ENCODE peak calls at places on chromosomes 13 and 19, in seven cellular contexts. R is H9, G is H1, U is trophoblast cell, Z is mesendoderm, M is IMR-90, K is mesenchymal stem cell. V is an unnamed sample.
A peak's percentile ranks its signal among the peaks of the same experiment; 100 is the strongest.

GRCh38 chr13:59458908-59459579 is 704.7 kb downstream of the DIAPH3 start:
- DNase-seq in R (peak; percentile 46), G (no peak), U (no peak), Z (peak; percentile 32), M (peak; percentile 85), K (peak; percentile 18), V (no peak)

GRCh38 chr19:56076413-56076998 is 44.6 kb downstream of the ZNF787 start:
- DNase-seq in R (no peak), G (no peak), U (peak; percentile 55), Z (peak; percentile 61), M (peak; percentile 50), K (peak; percentile 58), V (peak; percentile 39)

GRCh38 chr19:15425321-15425950 is 6.6 kb upstream of the AKAP8L start:
- DNase-seq in R (no peak), G (no peak), U (no peak), Z (no peak), M (no peak), K (no peak), V (no peak)

GRCh38 chr13:32237681-32238080 is 77.5 kb downstream of the ZAR1L start:
- DNase-seq in R (no peak), G (no peak), U (no peak), Z (no peak), M (no peak), K (no peak), V (no peak)

GRCh38 chr13:113964251-113964995 is 9.5 kb downstream of the C13orf46 start:
- DNase-seq in R (no peak), G (no peak), U (no peak), Z (no peak), M (no peak), K (no peak), V (no peak)

GRCh38 chr13:89688908-89689307 is 1658.6 kb upstream of the MIR17HG start:
- DNase-seq in R (no peak), G (no peak), U (no peak), Z (no peak), M (no peak), K (no peak), V (no peak)

GRCh38 chr13:71751074-71751473 is 115.9 kb downstream of the DACH1 start:
- DNase-seq in R (no peak), G (no peak), U (no peak), Z (no peak), M (no peak), K (peak; percentile 84), V (no peak)

GRCh38 chr19:8505680-8506401 is 3.4 kb upstream of the PRAM1 start:
- DNase-seq in R (peak; percentile 83), G (peak; percentile 49), U (peak; percentile 69), Z (peak; percentile 85), M (peak; percentile 49), K (peak; percentile 72), V (peak; percentile 83)

GRCh38 chr19:39599116-39599515 is 3.2 kb upstream of the LGALS13 start:
- DNase-seq in R (no peak), G (no peak), U (peak; percentile 14), Z (peak; percentile 54), M (peak; percentile 27), K (peak; percentile 18), V (peak; percentile 53)

GRCh38 chr19:1449467-1450442 is at the start of gene APC2:
- DNase-seq in R (peak; percentile 83), G (no peak), U (no peak), Z (peak; percentile 73), M (peak; percentile 44), K (peak; percentile 44), V (peak; percentile 82)

GRCh38 chr13:38348890-38349289 is 761 bp upstream of the UFM1 start:
- DNase-seq in R (no peak), G (no peak), U (peak; percentile 2), Z (peak; percentile 37), M (peak; percentile 40), K (peak; percentile 60), V (peak; percentile 11)

GRCh38 chr19:3118232-3119070 is 17.4 kb upstream of the GNA15 start:
- DNase-seq in R (no peak), G (no peak), U (no peak), Z (no peak), M (no peak), K (no peak), V (no peak)

GRCh38 chr13:72230131-72230530 is 363.1 kb upstream of the DACH1 start:
- DNase-seq in R (no peak), G (no peak), U (no peak), Z (no peak), M (no peak), K (no peak), V (no peak)

GRCh38 chr13:76715621-76716020 is 170.6 kb downstream of the KCTD12 start:
- DNase-seq in R (no peak), G (no peak), U (no peak), Z (no peak), M (no peak), K (no peak), V (no peak)

GRCh38 chr13:112133489-112134149 is 66.7 kb downstream of the SOX1 start:
- DNase-seq in R (no peak), G (no peak), U (no peak), Z (no peak), M (no peak), K (no peak), V (peak; percentile 11)

GRCh38 chr13:98856983-98857382 is 104.5 kb upstream of the SLC15A1 start:
- DNase-seq in R (no peak), G (no peak), U (no peak), Z (no peak), M (no peak), K (no peak), V (no peak)

GRCh38 chr19:23699521-23699860 is 12.5 kb upstream of the ZNF675 start:
- DNase-seq in R (no peak), G (no peak), U (peak; percentile 72), Z (peak; percentile 36), M (no peak), K (no peak), V (no peak)
- H3K9ac ChIP-seq in R (no peak overlapping the region), G (no peak overlapping the region), U (no peak overlapping the region), Z (no peak overlapping the region), M (no peak overlapping the region), K (no peak overlapping the region), V (no peak overlapping the region)

GRCh38 chr13:87952377-87952776 is 281.2 kb downstream of the SLITRK5 start:
- DNase-seq in R (no peak), G (no peak), U (no peak), Z (no peak), M (no peak), K (no peak), V (no peak)
- H3K23ac ChIP-seq in R (no peak overlapping the region), G (no peak overlapping the region), U (no peak overlapping the region), Z (no peak overlapping the region), M (no peak overlapping the region), K (no peak overlapping the region), V (no peak overlapping the region)

DNA sequence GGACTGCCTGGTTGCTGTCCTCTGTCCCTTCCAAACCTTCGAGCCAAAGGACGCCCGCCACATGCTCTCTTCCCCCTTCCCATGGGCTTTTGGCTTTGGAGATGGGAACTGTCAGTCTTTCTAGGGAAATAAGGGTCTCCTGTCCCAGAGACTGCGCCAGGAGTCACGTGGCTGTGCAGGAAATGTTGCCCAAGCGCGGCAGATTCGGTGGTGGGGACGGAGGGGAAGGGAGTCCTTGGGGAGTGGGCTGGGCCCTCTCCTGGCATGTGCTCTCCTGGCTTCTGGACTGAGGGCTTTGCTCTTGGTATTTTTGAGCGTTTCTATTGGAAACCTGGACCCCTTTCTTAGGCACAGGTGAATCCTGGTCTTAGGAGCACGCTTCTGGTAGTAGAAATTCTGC is 103.2 kb downstream of the KDM4B start:
- DNase-seq in R (no peak), G (no peak), U (no peak), Z (no peak), M (no peak), K (no peak), V (no peak)
- H4K8ac ChIP-seq in R (no peak overlapping the region), G (no peak overlapping the region), U (no peak overlapping the region), Z (no peak overlapping the region), M (no peak overlapping the region), K (no peak overlapping the region), V (no peak overlapping the region)

GRCh38 chr19:35775298-35776101 is at the start of gene ARHGAP33:
- DNase-seq in R (peak; percentile 96), G (peak; percentile 87), U (peak; percentile 98), Z (peak; percentile 97), M (peak; percentile 92), K (peak; percentile 97), V (peak; percentile 98)

GRCh38 chr19:35777961-35778360 is 2.6 kb downstream of the ARHGAP33 start:
- DNase-seq in R (no peak), G (no peak), U (no peak), Z (no peak), M (no peak), K (no peak), V (no peak)

GRCh38 chr19:35779033-35779432 is 3.7 kb downstream of the ARHGAP33 start:
- DNase-seq in R (no peak), G (no peak), U (no peak), Z (no peak), M (no peak), K (no peak), V (no peak)

GRCh38 chr19:35776102-35776788 is 881 bp downstream of the ARHGAP33 start:
- DNase-seq in R (no peak), G (no peak), U (no peak), Z (no peak), M (no peak), K (no peak), V (no peak)

DNA sequence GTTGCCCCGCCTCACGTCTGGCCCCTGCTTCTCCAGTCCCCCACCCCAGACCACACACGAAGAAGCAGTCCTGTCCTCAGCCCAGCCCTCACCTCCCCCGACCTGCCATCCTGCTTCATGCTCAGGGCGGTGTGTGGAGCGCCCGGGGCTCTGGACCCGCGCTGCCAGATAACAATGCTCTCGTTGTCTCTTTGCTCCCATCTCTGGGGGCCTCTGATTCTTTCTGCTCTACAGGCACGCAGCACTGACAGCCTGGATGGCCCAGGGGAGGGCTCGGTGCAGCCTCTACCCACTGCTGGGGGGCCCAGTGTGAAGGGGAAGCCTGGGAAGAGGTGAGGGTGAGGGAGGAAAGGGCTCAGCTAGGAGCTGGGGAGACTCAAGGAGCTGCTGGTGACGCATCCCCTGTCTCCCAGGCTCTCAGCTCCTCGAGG is 2.1 kb downstream of the ARHGAP33 start:
- DNase-seq in R (peak; percentile 77), G (no peak), U (no peak), Z (peak; percentile 83), M (no peak), K (no peak), V (no peak)
- H3K9ac ChIP-seq in R (no peak overlapping the region), G (no peak overlapping the region), U (no peak overlapping the region), Z (peak overlapping the region; percentile 32), M (no peak overlapping the region), K (no peak overlapping the region), V (peak overlapping the region; percentile 84)

GRCh38 chr13:100396771-100397170 is 191.8 kb downstream of the GGACT start:
- DNase-seq in R (peak; percentile 66), G (no peak), U (no peak), Z (peak; percentile 57), M (no peak), K (no peak), V (no peak)
- H3K23ac ChIP-seq in R (no peak overlapping the region), G (no peak overlapping the region), U (no peak overlapping the region), Z (no peak overlapping the region), M (no peak overlapping the region), K (no peak overlapping the region), V (no peak overlapping the region)